ENCODE peak calls at places on chromosome 11, in five cellular contexts. F is body of pancreas, H is cardiac muscle cell, R is breast epithelium, P is tibial nerve. T is an unnamed sample.

GRCh38 chr11:74347381-74347780 is 35.9 kb upstream of the P4HA3 start:
- DNase-seq in F (no peak), H (no peak), R (no peak), P (no peak), T (no peak)

GRCh38 chr11:68215087-68215445 is 2.0 kb upstream of the KMT5B start:
- DNase-seq in F (no peak), H (no peak), R (no peak), P (no peak), T (no peak)

GRCh38 chr11:113817162-113817561 is 37.6 kb downstream of the CLDN25 start:
- DNase-seq in F (no peak), H (no peak), R (no peak), P (no peak), T (no peak)

GRCh38 chr11:9689721-9690120 is 25.8 kb downstream of the SWAP70 start:
- DNase-seq in F (no peak), H (no peak), R (no peak), P (no peak), T (no peak)

GRCh38 chr11:4465411-4465810 is 16.3 kb downstream of the OR52K2 start:
- DNase-seq in F (no peak), H (no peak), R (no peak), P (no peak), T (no peak)

GRCh38 chr11:121282886-121283502 is 9.6 kb upstream of the SC5D start:
- DNase-seq in F (no peak), H (no peak), R (no peak), P (no peak), T (no peak)

GRCh38 chr11:83724704-83725114 is 438.5 kb upstream of the CCDC90B start:
- DNase-seq in F (peak; percentile 84), H (peak; percentile 35), R (peak; percentile 54), P (no peak), T (no peak)

GRCh38 chr11:12864316-12865156 is 144.6 kb upstream of the RASSF10 start:
- DNase-seq in F (peak; percentile 66), H (peak; percentile 31), R (no peak), P (no peak), T (no peak)

GRCh38 chr11:102428696-102429095 is 23.9 kb downstream of the TMEM123 start:
- DNase-seq in F (no peak), H (no peak), R (no peak), P (no peak), T (peak; percentile 28)

GRCh38 chr11:110130642-110131238 is 37.5 kb downstream of the ZC3H12C start:
- DNase-seq in F (no peak), H (peak; percentile 9), R (no peak), P (no peak), T (peak; percentile 83)

GRCh38 chr11:62593434-62594044 is 2.2 kb upstream of the TUT1 start:
- DNase-seq in F (peak; percentile 82), H (peak; percentile 81), R (no peak), P (peak; percentile 71), T (peak; percentile 79)

GRCh38 chr11:2093575-2094353 is 45.4 kb downstream of the IGF2 start:
- DNase-seq in F (peak; percentile 46), H (no peak), R (peak; percentile 81), P (no peak), T (no peak)

GRCh38 chr11:10514210-10514609 is 26.8 kb downstream of the RNF141 start:
- DNase-seq in F (no peak), H (no peak), R (no peak), P (no peak), T (no peak)

GRCh38 chr11:88489030-88489429 is 151.5 kb upstream of the CTSC start:
- DNase-seq in F (no peak), H (no peak), R (no peak), P (no peak), T (no peak)

GRCh38 chr11:128299132-128299726 is 288.1 kb downstream of the ETS1 start:
- DNase-seq in F (peak; percentile 20), H (no peak), R (no peak), P (peak; percentile 20), T (no peak)

GRCh38 chr11:122004446-122004845 is 111.6 kb downstream of the BLID start:
- DNase-seq in F (no peak), H (no peak), R (no peak), P (no peak), T (no peak)

GRCh38 chr11:134658481-134659080 is 246.5 kb upstream of the B3GAT1 start:
- DNase-seq in F (no peak), H (no peak), R (no peak), P (no peak), T (no peak)

GRCh38 chr11:17207317-17208256 is at the start of gene PIK3C2A:
- DNase-seq in F (peak; percentile 98), H (peak; percentile 98), R (peak; percentile 98), P (peak; percentile 96), T (peak; percentile 98)

GRCh38 chr11:105022998-105023397 is at the start of gene CASP5:
- DNase-seq in F (no peak), H (no peak), R (no peak), P (no peak), T (no peak)

GRCh38 chr11:28585007-28585406 is 476.8 kb downstream of the METTL15 start:
- DNase-seq in F (no peak), H (no peak), R (no peak), P (no peak), T (no peak)

GRCh38 chr11:28137832-28138231 is 29.6 kb downstream of the METTL15 start:
- DNase-seq in F (no peak), H (no peak), R (no peak), P (no peak), T (no peak)

GRCh38 chr11:121716060-121716459 is 263.3 kb upstream of the SORL1-AS1 start:
- DNase-seq in F (no peak), H (no peak), R (no peak), P (no peak), T (no peak)

GRCh38 chr11:1829039-1829820 is 5.6 kb upstream of the SYT8 start:
- DNase-seq in F (no peak), H (no peak), R (no peak), P (no peak), T (no peak)

DNA sequence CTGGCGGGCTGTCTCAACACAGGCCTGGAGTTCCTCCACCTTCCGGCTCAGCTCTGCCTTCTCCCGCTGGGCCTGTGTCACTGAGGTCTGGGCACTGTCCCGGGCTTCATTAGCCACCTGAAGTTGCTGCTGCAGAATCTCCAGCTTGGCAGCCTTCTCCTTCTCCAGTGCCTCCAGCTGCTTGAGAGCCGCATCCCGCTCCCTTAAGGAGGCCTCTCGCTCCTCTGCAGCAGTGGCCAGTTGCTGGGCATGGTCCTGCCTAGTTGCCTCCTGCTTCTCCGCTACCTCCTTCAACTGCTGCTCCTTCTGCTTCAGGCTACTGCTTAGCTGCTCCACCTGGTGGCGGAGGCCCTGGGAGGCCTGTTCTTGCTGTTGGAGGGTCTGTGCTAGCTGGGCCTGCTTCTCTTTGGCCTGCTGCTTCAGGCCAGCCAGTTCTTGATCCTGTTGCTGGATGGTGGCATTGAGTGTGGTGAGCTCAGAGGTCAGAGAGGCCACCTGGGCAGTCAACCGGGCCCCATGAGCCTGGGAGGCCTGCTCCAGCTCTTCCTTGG is 16.9 kb downstream of the IL18BP start:
- DNase-seq in F (no peak), H (peak; percentile 39), R (peak; percentile 35), P (no peak), T (peak; percentile 74)
- TF ChIP-seq CTCF in F (no peak), H (peak; percentile 45), R (no peak), P (no peak), T (no peak)

DNA sequence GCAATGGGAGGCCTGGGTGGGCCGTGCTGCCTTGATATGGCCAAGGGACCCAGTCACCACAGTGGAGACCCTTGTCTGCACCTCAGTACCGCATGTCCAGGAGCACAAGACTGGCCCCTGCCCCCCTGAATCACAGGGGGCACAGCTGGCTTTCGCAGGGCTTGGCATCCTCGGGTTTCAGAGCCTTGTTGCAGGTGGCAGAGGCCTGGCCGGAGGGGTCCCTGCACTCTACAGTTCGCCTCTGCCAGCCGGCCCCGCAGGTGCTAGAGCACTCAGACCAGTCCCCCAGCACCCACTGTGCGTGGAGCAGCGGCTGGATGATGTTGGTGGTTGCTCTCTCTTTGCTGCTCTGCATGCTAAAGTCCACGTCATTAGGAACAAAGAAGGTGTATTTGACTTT is 23.0 kb downstream of the ADAMTS8 start:
- DNase-seq in F (no peak), H (no peak), R (no peak), P (no peak), T (no peak)
- TF ChIP-seq CTCF in F (no peak), H (no peak), R (no peak), P (no peak), T (no peak)

DNA sequence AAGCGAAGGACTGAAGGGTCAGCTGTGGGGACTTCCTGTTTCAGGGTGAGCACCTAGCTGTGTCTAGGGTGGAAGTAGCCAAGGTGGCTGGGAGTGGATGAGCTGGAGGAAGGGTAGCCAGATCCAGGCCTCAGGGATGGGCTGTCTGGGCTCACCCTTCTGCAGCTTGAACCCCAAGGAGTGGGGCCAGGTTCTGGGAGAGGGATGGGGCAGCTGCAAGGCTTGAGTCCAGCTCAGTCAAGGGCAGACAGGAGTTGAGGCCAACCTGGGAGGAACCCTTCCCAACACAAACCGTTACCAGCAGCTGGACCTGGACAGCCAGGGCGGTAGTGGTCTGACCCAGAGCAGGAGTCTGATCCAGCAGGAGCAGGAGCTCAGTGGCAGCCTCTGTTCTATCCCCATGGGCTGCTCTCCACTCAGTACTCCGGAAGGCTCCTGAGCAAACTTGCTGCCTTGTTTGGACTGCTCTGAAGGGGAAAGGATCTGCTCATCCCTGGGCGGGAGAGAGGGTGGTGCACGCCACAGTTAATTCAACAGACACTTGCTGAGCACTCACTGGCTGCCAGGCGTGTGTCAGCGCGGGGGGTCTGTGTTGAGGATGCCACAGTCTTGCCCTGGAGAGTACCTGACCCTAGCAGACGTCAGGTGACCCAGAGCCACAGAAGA is 53.8 kb upstream of the THY1 start:
- DNase-seq in F (no peak), H (no peak), R (no peak), P (no peak), T (no peak)
- TF ChIP-seq CTCF in F (no peak), H (no peak), R (no peak), P (no peak), T (no peak)

GRCh38 chr11:129766858-129767604 is 48.6 kb upstream of the TMEM45B start:
- DNase-seq in F (peak; percentile 14), H (peak; percentile 68), R (no peak), P (no peak), T (peak; percentile 53)
- TF ChIP-seq CTCF in F (no peak), H (peak; percentile 63), R (no peak), P (no peak), T (peak; percentile 51)

GRCh38 chr11:87352759-87353707 is 315.3 kb downstream of the TMEM135 start:
- DNase-seq in F (peak; percentile 80), H (peak; percentile 88), R (peak; percentile 84), P (peak; percentile 77), T (peak; percentile 97)

GRCh38 chr11:87355614-87356013 is 317.9 kb downstream of the TMEM135 start:
- DNase-seq in F (no peak), H (no peak), R (no peak), P (no peak), T (no peak)

GRCh38 chr11:87351671-87352070 is 313.9 kb downstream of the TMEM135 start:
- DNase-seq in F (no peak), H (no peak), R (no peak), P (no peak), T (no peak)

GRCh38 chr11:87356428-87356827 is 318.7 kb downstream of the TMEM135 start:
- DNase-seq in F (no peak), H (no peak), R (no peak), P (no peak), T (no peak)

DNA sequence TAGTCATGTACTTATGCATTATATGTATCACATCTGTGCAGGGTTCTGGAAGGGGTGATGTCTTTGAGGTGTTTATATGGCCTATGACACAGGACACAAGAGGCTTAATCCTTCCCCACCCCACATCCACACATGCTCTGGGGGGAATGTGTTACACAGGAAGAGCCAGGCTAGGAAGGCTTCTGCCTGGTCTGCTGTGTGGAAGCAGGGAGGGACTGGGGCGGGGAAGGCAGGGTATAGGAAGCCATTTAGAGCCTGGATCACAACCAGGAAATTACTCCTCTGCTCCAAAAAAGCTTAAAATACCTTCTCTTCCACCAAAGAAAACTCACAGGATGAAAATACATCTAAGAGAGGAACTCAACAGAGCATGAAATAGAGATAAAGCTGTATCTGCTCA is 316.2 kb downstream of the TMEM135 start:
- DNase-seq in F (no peak), H (no peak), R (no peak), P (no peak), T (no peak)
- TF ChIP-seq CTCF in F (no peak), H (no peak), R (no peak), P (no peak), T (no peak)